ENCODE peak calls at places on chromosomes 3 and 15, in ten cellular contexts. One of them, this sample, is unnamed.

GRCh38 chr3:52065264-52065756 is 8.9 kb upstream of the DUSP7 start:
- DNase-seq in RWPE2: no peak
- DNase-seq in A549: no peak
- DNase-seq in psoas muscle: no peak
- DNase-seq in lower lobe of right lung: peak; percentile 82
- DNase-seq in aorta: no peak
- DNase-seq in sigmoid colon: no peak
- DNase-seq in lung: peak; percentile 69
- DNase-seq in ovary: no peak
- DNase-seq in right atrium auricular region: no peak
- DNase-seq in this sample: peak; percentile 28

GRCh38 chr3:174417568-174417967 is 441.6 kb upstream of the NAALADL2 start:
- DNase-seq in sigmoid colon: no peak
- DNase-seq in A549: no peak
- DNase-seq in right atrium auricular region: no peak
- DNase-seq in RWPE2: no peak
- DNase-seq in lung: no peak
- DNase-seq in lower lobe of right lung: peak; percentile 42
- DNase-seq in aorta: no peak
- DNase-seq in psoas muscle: no peak
- DNase-seq in ovary: no peak
- DNase-seq in this sample: no peak

GRCh38 chr3:14602804-14603644 is 48.5 kb upstream of the CCDC174 start:
- DNase-seq in lower lobe of right lung: no peak
- DNase-seq in lung: no peak
- DNase-seq in A549: peak; percentile 36
- DNase-seq in RWPE2: no peak
- DNase-seq in ovary: no peak
- DNase-seq in right atrium auricular region: no peak
- DNase-seq in psoas muscle: no peak
- DNase-seq in aorta: no peak
- DNase-seq in sigmoid colon: no peak
- DNase-seq in this sample: peak; percentile 14

GRCh38 chr3:72892081-72892763 is 4.4 kb downstream of the GXYLT2 start:
- DNase-seq in RWPE2: no peak
- DNase-seq in aorta: no peak
- DNase-seq in A549: no peak
- DNase-seq in psoas muscle: no peak
- DNase-seq in lung: no peak
- DNase-seq in lower lobe of right lung: no peak
- DNase-seq in sigmoid colon: peak; percentile 80
- DNase-seq in right atrium auricular region: no peak
- DNase-seq in ovary: peak; percentile 46
- DNase-seq in this sample: no peak

GRCh38 chr3:161914703-161915102 is 418.1 kb downstream of the OTOL1 start:
- DNase-seq in lower lobe of right lung: no peak
- DNase-seq in psoas muscle: peak; percentile 55
- DNase-seq in RWPE2: no peak
- DNase-seq in sigmoid colon: peak; percentile 69
- DNase-seq in lung: no peak
- DNase-seq in ovary: peak; percentile 35
- DNase-seq in A549: no peak
- DNase-seq in right atrium auricular region: peak; percentile 60
- DNase-seq in aorta: no peak
- DNase-seq in this sample: no peak

GRCh38 chr3:3799173-3800075 is at the start of gene LRRN1:
- DNase-seq in A549: peak; percentile 3
- DNase-seq in RWPE2: no peak
- DNase-seq in ovary: peak; percentile 79
- DNase-seq in sigmoid colon: peak; percentile 61
- DNase-seq in lung: peak; percentile 53
- DNase-seq in right atrium auricular region: no peak
- DNase-seq in aorta: peak; percentile 86
- DNase-seq in lower lobe of right lung: peak; percentile 72
- DNase-seq in psoas muscle: peak; percentile 83
- DNase-seq in this sample: peak; percentile 57

GRCh38 chr3:112395166-112395894 is 62.4 kb downstream of the CD200 start:
- DNase-seq in A549: no peak
- DNase-seq in psoas muscle: no peak
- DNase-seq in sigmoid colon: no peak
- DNase-seq in aorta: no peak
- DNase-seq in ovary: no peak
- DNase-seq in RWPE2: no peak
- DNase-seq in lower lobe of right lung: no peak
- DNase-seq in lung: no peak
- DNase-seq in right atrium auricular region: no peak
- DNase-seq in this sample: no peak

GRCh38 chr15:83106994-83107840 is at the start of gene TM6SF1:
- DNase-seq in lung: no peak
- DNase-seq in right atrium auricular region: no peak
- DNase-seq in ovary: no peak
- DNase-seq in lower lobe of right lung: peak; percentile 64
- DNase-seq in A549: no peak
- DNase-seq in aorta: peak; percentile 76
- DNase-seq in RWPE2: no peak
- DNase-seq in sigmoid colon: no peak
- DNase-seq in psoas muscle: peak; percentile 83
- DNase-seq in this sample: no peak

GRCh38 chr15:40182358-40183029 is 21.6 kb downstream of the BUB1B start:
- DNase-seq in A549: no peak
- DNase-seq in lower lobe of right lung: no peak
- DNase-seq in lung: no peak
- DNase-seq in sigmoid colon: no peak
- DNase-seq in aorta: no peak
- DNase-seq in RWPE2: no peak
- DNase-seq in right atrium auricular region: no peak
- DNase-seq in psoas muscle: no peak
- DNase-seq in ovary: no peak
- DNase-seq in this sample: no peak

GRCh38 chr15:43930079-43930478 is 103.3 kb downstream of the WDR76 start:
- DNase-seq in lower lobe of right lung: no peak
- DNase-seq in lung: no peak
- DNase-seq in A549: no peak
- DNase-seq in psoas muscle: no peak
- DNase-seq in sigmoid colon: no peak
- DNase-seq in right atrium auricular region: no peak
- DNase-seq in ovary: no peak
- DNase-seq in RWPE2: no peak
- DNase-seq in aorta: no peak
- DNase-seq in this sample: no peak

GRCh38 chr15:100942656-100943055 is 23.5 kb downstream of the LRRK1 start:
- DNase-seq in psoas muscle: no peak
- DNase-seq in right atrium auricular region: no peak
- DNase-seq in ovary: no peak
- DNase-seq in sigmoid colon: no peak
- DNase-seq in lower lobe of right lung: no peak
- DNase-seq in RWPE2: no peak
- DNase-seq in aorta: no peak
- DNase-seq in lung: no peak
- DNase-seq in A549: no peak
- DNase-seq in this sample: no peak

GRCh38 chr15:100943074-100943473 is 23.9 kb downstream of the LRRK1 start:
- DNase-seq in lower lobe of right lung: no peak
- DNase-seq in RWPE2: no peak
- DNase-seq in lung: no peak
- DNase-seq in sigmoid colon: no peak
- DNase-seq in ovary: no peak
- DNase-seq in aorta: no peak
- DNase-seq in psoas muscle: no peak
- DNase-seq in A549: no peak
- DNase-seq in right atrium auricular region: no peak
- DNase-seq in this sample: no peak

GRCh38 chr15:100947760-100948429 is 28.7 kb downstream of the LRRK1 start:
- DNase-seq in aorta: no peak
- DNase-seq in ovary: no peak
- DNase-seq in A549: no peak
- DNase-seq in psoas muscle: no peak
- DNase-seq in lung: no peak
- DNase-seq in RWPE2: no peak
- DNase-seq in sigmoid colon: no peak
- DNase-seq in right atrium auricular region: no peak
- DNase-seq in lower lobe of right lung: no peak
- DNase-seq in this sample: no peak

GRCh38 chr15:100944237-100944875 is 25.2 kb downstream of the LRRK1 start:
- DNase-seq in A549: no peak
- DNase-seq in psoas muscle: no peak
- DNase-seq in lung: no peak
- DNase-seq in ovary: no peak
- DNase-seq in RWPE2: no peak
- DNase-seq in right atrium auricular region: no peak
- DNase-seq in lower lobe of right lung: no peak
- DNase-seq in aorta: no peak
- DNase-seq in sigmoid colon: no peak
- DNase-seq in this sample: no peak

DNA sequence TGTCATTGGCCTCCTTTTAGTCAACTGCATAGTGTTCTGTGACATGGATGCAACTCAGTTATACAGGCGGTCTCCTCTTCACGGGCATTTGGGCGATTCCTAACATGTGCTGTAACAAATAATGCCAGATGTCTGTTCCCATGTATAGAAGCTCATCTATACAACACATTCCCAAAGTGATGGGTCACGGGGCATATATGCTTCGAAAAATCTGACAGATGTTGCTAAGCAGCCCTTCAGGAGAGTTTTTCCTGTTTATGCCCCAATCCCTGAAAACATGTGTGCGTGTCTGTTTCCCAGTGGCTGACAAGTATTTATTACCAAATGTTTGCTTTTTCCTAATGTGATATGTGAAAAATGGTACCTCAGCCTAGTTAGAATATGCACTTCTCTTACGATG is 25.8 kb downstream of the LRRK1 start:
- DNase-seq in RWPE2: no peak
- DNase-seq in aorta: no peak
- DNase-seq in sigmoid colon: no peak
- DNase-seq in psoas muscle: no peak
- DNase-seq in right atrium auricular region: no peak
- DNase-seq in lung: no peak
- DNase-seq in ovary: no peak
- DNase-seq in lower lobe of right lung: no peak
- DNase-seq in A549: no peak
- DNase-seq in this sample: no peak
- H3K27ac ChIP-seq in RWPE2: no peak overlapping the region
- H3K27ac ChIP-seq in aorta: no peak overlapping the region
- H3K27ac ChIP-seq in sigmoid colon: no peak overlapping the region
- H3K27ac ChIP-seq in psoas muscle: no peak overlapping the region
- H3K27ac ChIP-seq in right atrium auricular region: no peak overlapping the region
- H3K27ac ChIP-seq in lung: no peak overlapping the region
- H3K27ac ChIP-seq in ovary: no peak overlapping the region
- H3K27ac ChIP-seq in lower lobe of right lung: no peak overlapping the region
- H3K27ac ChIP-seq in A549: no peak overlapping the region
- H3K27ac ChIP-seq in this sample: no peak overlapping the region

DNA sequence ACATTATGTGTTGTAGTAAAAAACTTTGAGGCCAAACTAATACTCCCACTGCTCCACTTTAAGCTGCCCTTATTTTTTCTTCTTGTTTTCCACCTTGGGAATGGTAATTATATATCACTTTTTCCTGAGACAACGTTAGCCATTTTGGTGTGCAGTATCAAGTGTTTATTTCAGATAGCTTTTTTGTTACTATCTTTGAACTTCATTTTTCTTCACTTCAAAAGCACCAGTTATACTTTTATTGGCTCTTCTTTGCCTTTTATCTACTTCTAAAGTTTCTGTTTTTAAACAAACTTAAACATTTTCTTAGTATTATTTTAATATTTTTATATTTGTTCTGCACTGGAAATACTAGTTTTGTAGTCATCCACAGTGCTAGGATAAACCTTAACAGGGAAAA is 6.5 kb downstream of the TOPAZ1 start:
- DNase-seq in RWPE2: no peak
- DNase-seq in lower lobe of right lung: no peak
- DNase-seq in right atrium auricular region: no peak
- DNase-seq in A549: no peak
- DNase-seq in sigmoid colon: no peak
- DNase-seq in aorta: no peak
- DNase-seq in ovary: no peak
- DNase-seq in lung: no peak
- DNase-seq in psoas muscle: no peak
- DNase-seq in this sample: no peak
- H3K4me1 ChIP-seq in RWPE2: no peaks in the 10 kb centered on the region
- H3K4me1 ChIP-seq in lower lobe of right lung: no peaks in the 10 kb centered on the region
- H3K4me1 ChIP-seq in right atrium auricular region: no peaks in the 10 kb centered on the region
- H3K4me1 ChIP-seq in A549: no peaks in the 10 kb centered on the region
- H3K4me1 ChIP-seq in sigmoid colon: no peaks in the 10 kb centered on the region
- H3K4me1 ChIP-seq in aorta: no peaks in the 10 kb centered on the region
- H3K4me1 ChIP-seq in ovary: no peaks in the 10 kb centered on the region
- H3K4me1 ChIP-seq in lung: no peaks in the 10 kb centered on the region
- H3K4me1 ChIP-seq in psoas muscle: no peaks in the 10 kb centered on the region
- H3K4me1 ChIP-seq in this sample: peaks cover 5% of the 10 kb centered on the region

DNA sequence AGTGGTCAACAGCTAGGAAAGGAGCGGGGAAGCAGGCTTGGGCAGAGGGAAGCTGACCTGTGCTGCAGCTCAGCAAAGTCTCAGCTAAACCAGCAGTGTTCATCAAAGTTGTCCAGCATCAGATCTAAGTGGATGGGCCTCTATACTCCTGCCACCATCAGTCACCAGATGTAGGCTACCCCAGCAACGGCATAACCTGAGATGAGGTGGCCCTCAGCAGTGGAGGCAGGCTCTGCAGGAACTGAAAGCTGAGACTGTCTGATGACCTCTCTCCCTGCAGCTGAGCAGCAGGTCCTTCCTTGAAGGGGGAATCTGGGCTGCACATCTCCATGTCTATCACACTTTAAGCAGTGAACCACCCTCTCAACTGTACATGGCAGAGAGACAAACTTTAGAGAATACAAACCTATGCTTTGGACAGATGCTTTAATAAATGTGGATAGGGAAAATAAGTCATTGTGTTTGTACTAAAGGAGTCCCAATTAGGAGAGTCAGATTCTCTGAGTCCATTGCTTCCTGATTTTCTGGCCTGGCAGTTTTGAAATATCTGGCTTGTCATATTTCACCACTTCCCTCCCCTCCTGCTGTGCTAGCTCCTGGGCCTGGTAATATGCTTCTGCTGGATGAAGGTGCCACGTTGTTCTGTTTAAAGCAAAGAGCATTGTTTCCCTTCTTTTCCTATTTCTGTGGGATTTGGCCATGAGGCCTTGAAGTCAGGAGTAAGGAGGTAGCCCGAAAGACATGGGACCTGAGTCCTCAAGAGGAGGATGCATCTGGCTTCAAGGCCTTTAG is 11.1 kb upstream of the PSTPIP1 start:
- DNase-seq in A549: no peak
- DNase-seq in right atrium auricular region: no peak
- DNase-seq in lower lobe of right lung: no peak
- DNase-seq in aorta: peak; percentile 9
- DNase-seq in sigmoid colon: no peak
- DNase-seq in ovary: no peak
- DNase-seq in lung: no peak
- DNase-seq in RWPE2: no peak
- DNase-seq in psoas muscle: no peak
- DNase-seq in this sample: no peak
- H3K4me3 ChIP-seq in A549: no peak overlapping the region
- H3K4me3 ChIP-seq in right atrium auricular region: no peak overlapping the region
- H3K4me3 ChIP-seq in lower lobe of right lung: no peak overlapping the region
- H3K4me3 ChIP-seq in aorta: no peak overlapping the region
- H3K4me3 ChIP-seq in sigmoid colon: no peak overlapping the region
- H3K4me3 ChIP-seq in ovary: no peak overlapping the region
- H3K4me3 ChIP-seq in lung: no peak overlapping the region
- H3K4me3 ChIP-seq in RWPE2: no peak overlapping the region
- H3K4me3 ChIP-seq in psoas muscle: no peak overlapping the region
- H3K4me3 ChIP-seq in this sample: no peak overlapping the region

GRCh38 chr3:104947946-104948345 is 418.8 kb upstream of the ALCAM start:
- DNase-seq in RWPE2: no peak
- DNase-seq in sigmoid colon: no peak
- DNase-seq in right atrium auricular region: no peak
- DNase-seq in lung: no peak
- DNase-seq in aorta: no peak
- DNase-seq in psoas muscle: no peak
- DNase-seq in A549: no peak
- DNase-seq in ovary: no peak
- DNase-seq in lower lobe of right lung: no peak
- DNase-seq in this sample: no peak
- H3K27ac ChIP-seq in RWPE2: no peak overlapping the region
- H3K27ac ChIP-seq in sigmoid colon: no peak overlapping the region
- H3K27ac ChIP-seq in right atrium auricular region: no peak overlapping the region
- H3K27ac ChIP-seq in lung: no peak overlapping the region
- H3K27ac ChIP-seq in aorta: no peak overlapping the region
- H3K27ac ChIP-seq in psoas muscle: no peak overlapping the region
- H3K27ac ChIP-seq in A549: no peak overlapping the region
- H3K27ac ChIP-seq in ovary: no peak overlapping the region
- H3K27ac ChIP-seq in lower lobe of right lung: no peak overlapping the region
- H3K27ac ChIP-seq in this sample: no peak overlapping the region

This sample was measured in small intestine.